ENCODE peak calls at places on chromosome 6, in six cellular contexts. J is GM12878, E is transverse colon, U is K562, Y is stomach, F is HepG2. A is an unnamed sample.
A peak's percentile ranks its signal among the peaks of the same experiment; 100 is the strongest.

GRCh38 chr6:87944541-87944954 is 103.1 kb upstream of the SPACA1 start:
- DNase-seq in Y (peak; percentile 31), F (peak; percentile 71), J (no peak), E (peak; percentile 22), U (peak; percentile 14), A (no peak)

GRCh38 chr6:161748535-161749386 is 474.9 kb upstream of the AGPAT4 start:
- DNase-seq in F (peak; percentile 28), J (no peak), Y (peak; percentile 51), U (peak; percentile 53), E (peak; percentile 14), A (no peak)

GRCh38 chr6:42281016-42281533 is 63.4 kb upstream of the MRPS10 start:
- DNase-seq in E (no peak), F (no peak), J (no peak), U (no peak), Y (no peak), A (no peak)

GRCh38 chr6:50602191-50602810 is 111.0 kb upstream of the TFAP2D start:
- DNase-seq in J (no peak), U (peak; percentile 19), Y (no peak), F (peak; percentile 41), E (no peak), A (peak; percentile 32)

GRCh38 chr6:56706981-56707726 is 64.5 kb upstream of the DST start:
- DNase-seq in F (no peak), U (no peak), Y (no peak), E (no peak), J (no peak), A (no peak)

GRCh38 chr6:167116109-167116837 is 6.6 kb upstream of the CCR6 start:
- DNase-seq in J (no peak), U (no peak), Y (no peak), E (no peak), F (no peak), A (no peak)

GRCh38 chr6:148837941-148838340 is 91.1 kb downstream of the UST start:
- DNase-seq in E (no peak), Y (no peak), J (no peak), F (no peak), U (no peak), A (no peak)

GRCh38 chr6:35719830-35720733 is 16.8 kb upstream of the ARMC12 start:
- DNase-seq in U (peak; percentile 58), Y (no peak), J (peak; percentile 70), E (peak; percentile 50), F (no peak), A (no peak)

GRCh38 chr6:53641348-53641747 is 24.2 kb downstream of the KLHL31 start:
- DNase-seq in Y (no peak), F (no peak), U (no peak), J (no peak), E (no peak), A (no peak)

GRCh38 chr6:53635322-53635721 is 30.2 kb downstream of the KLHL31 start:
- DNase-seq in U (no peak), E (no peak), J (no peak), Y (no peak), F (peak; percentile 29), A (no peak)

GRCh38 chr6:53643481-53643965 is 22.0 kb downstream of the KLHL31 start:
- DNase-seq in J (no peak), E (no peak), Y (no peak), U (no peak), F (peak; percentile 63), A (no peak)

GRCh38 chr6:53639520-53639919 is 26.0 kb downstream of the KLHL31 start:
- DNase-seq in E (no peak), U (no peak), F (no peak), Y (no peak), J (no peak), A (no peak)

DNA sequence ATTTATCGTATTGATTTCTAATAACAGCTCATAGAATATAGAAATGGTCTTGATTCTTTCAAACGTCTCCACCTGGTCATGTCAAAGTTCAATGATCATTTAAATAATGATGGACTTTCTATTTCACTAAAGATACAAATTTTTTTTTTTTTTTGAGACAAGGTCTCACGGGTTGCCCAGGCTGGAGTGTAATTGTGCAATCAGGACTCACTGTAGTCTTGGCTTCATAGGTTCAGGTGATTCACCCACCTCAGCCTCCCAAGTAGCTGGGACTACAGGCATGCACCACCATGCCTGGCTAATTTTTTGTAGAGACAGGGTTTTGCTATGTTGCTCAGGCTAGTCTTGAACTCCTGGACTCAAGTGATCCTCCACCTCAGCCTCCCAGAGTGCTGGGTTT is 25.2 kb downstream of the KLHL31 start:
- DNase-seq in F (no peak), J (no peak), Y (no peak), E (no peak), U (no peak), A (no peak)
- H3K27ac ChIP-seq in F (no peak overlapping the region), J (no peak overlapping the region), Y (no peak overlapping the region), E (no peak overlapping the region), U (no peak overlapping the region), A (no peak overlapping the region)

GRCh38 chr6:81214414-81215091 is 537.9 kb downstream of the TENT5A start:
- DNase-seq in F (no peak), J (no peak), Y (no peak), U (no peak), E (no peak), A (no peak)
- TF ChIP-seq POLR2AphosphoS5 in F (no peak), J (no peak), Y (no peak), U (no peak), E (no peak), A (no peak)

DNA sequence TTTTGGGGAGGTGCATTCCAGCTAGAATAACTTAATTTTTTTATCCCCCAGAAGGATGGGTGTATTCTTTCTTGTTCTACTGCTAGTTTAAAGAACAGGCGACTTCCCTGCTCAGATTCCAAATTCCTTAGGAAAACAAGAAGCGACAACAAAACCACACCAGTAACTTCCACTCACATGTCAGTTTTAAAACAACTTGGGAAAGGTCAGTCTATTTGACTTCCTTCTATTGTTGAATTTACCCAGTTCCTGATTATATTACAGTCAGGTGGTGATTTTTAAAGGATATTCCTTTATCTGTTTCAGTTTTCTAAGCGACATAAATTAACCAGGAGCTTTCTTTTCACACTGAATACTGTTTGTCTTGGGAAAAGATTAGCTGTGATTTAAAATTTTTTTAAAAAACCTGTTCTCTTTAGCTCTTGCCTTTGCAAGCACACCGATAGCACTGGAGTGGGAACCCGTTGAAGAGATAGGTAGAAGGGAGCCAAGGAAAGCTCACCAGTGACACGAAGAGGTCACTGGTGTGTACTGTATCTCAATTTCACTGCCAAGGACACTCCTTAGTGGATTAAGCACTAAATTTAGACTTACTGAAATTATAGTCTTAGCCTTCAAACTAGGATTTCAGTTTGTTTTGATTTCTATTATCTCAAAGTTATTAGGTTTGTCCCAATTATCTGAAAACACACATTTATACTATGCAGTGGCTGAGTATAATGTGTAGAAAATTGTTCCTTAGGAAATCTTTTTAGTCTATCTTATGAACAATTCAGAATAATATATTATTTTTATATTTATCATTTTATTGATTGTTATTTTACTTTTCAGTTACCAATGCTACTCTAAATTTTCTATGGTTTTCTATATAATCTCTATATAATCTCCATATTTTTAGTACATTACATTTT is 22.3 kb downstream of the MARCKS start:
- DNase-seq in F (peak; percentile 67), U (peak; percentile 56), J (peak; percentile 47), Y (peak; percentile 54), E (peak; percentile 63), A (no peak)
- H3K27ac ChIP-seq in F (no peak overlapping the region), U (no peak overlapping the region), J (no peak overlapping the region), Y (peak overlapping the region; percentile 40), E (peak overlapping the region; percentile 20), A (no peak overlapping the region)

DNA sequence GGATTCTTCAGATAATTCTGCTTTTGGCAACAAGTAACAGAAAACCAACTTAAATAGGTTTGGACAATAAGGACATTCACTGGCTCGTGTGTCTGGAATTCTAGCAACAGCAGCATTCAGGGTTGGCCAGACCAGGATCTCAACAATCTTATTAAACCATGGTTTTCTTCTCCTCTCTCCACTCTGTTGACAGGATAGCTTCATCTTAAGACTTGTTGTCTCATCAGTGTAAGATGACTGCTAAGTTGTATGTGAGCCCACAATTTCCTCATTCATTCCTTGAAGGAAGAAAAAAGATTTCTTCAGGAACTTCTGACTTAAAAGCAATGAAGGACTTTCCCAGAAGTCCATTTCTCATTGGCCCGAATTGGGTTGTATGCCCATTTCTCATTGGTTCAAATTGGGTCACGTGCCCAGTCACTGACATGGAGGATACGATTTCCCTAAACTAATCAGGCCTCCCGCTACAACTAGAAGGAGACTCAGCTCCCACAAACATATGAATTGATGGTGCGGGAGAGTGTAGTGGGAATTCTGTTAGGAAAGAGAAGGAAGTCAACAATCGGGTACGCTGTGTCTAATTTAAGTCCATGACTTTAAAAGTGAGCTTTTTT is 83.7 kb downstream of the SLC22A3 start:
- DNase-seq in E (no peak), F (no peak), U (peak; percentile 43), Y (no peak), J (no peak), A (no peak)
- TF ChIP-seq POLR2AphosphoS5 in E (no peak), F (no peak), U (no peak), Y (no peak), J (no peak), A (no peak)

DNA sequence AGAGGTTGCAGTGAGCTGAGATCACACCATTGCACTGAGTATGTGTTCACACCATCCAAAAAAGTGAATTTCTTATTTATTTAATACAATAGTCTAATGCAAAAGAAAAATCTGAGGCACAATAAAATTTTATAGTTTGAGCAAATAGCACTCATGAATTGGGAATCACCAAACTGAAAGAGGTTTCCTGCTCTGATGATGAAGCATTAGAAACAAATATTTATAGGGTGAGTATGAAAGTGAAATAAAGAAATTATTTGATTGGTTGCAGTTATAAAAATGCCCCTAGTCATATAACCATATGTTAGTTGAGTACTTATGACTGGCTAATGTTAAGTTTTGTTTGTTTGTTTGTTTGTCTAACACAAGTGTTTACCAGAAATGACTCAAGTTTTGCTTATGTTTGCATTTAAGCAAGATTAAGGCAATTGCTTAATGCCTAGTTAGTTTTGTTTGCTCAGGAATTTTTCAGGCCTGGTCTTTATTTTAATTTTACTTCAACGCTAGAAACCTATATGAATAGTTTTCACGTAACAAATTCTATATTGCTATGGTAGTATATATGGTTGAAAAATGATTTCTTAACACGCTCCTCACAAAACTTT is 151.5 kb upstream of the FAM83B start:
- DNase-seq in U (no peak), Y (no peak), E (no peak), J (no peak), F (no peak), A (no peak)
- H3K27ac ChIP-seq in U (no peak overlapping the region), Y (no peak overlapping the region), E (no peak overlapping the region), J (no peak overlapping the region), F (no peak overlapping the region), A (no peak overlapping the region)

GRCh38 chr6:163413345-163414116 is 987 bp upstream of the QKI start:
- DNase-seq in F (peak; percentile 88), U (peak; percentile 97), E (peak; percentile 83), J (no peak), Y (peak; percentile 85), A (no peak)
- TF ChIP-seq POLR2AphosphoS5 in F (peak; percentile 77), U (peak; percentile 75), E (peak; percentile 70), J (peak; percentile 48), Y (peak; percentile 70), A (peak; percentile 78)